ENCODE peak calls at places on chromosomes 6 and 20, in ten cellular contexts. Q is stimulated activated CD8-positive, alpha-beta memory T cell treated with anti-CD3 and anti-CD28 coated beads, Interleukin-12 subunit alpha, Interleukin-12 subunit beta, amount 100 ng/mL, for 4 hours; Y is DMS53; J is body of pancreas; U is kidney epithelial cell; G is BJ; D is NCI-H1048; E is sigmoid colon; R is NCI-H187; F is D341Med. K is an unnamed sample.

GRCh38 chr6:7542878-7543394 is 1.5 kb downstream of the DSP start:
- DNase-seq in Q (no peak), Y (peak), J (peak), U (no peak), G (peak), D (peak), E (peak), R (peak), F (peak), K (peak)

GRCh38 chr6:17962436-17963031 is 24.9 kb downstream of the KIF13A start:
- DNase-seq in Q (no peak), Y (peak), J (no peak), U (peak), G (peak), D (no peak), E (peak), R (no peak), F (peak), K (peak)

GRCh38 chr6:38169826-38170526 is 350.4 kb downstream of the ZFAND3 start:
- DNase-seq in Q (no peak), Y (peak), J (no peak), U (no peak), G (no peak), D (no peak), E (no peak), R (peak), F (no peak), K (no peak)

GRCh38 chr6:108168501-108168979 is 2.7 kb downstream of the NR2E1 start:
- DNase-seq in Q (no peak), Y (peak), J (no peak), U (no peak), G (no peak), D (no peak), E (no peak), R (no peak), F (no peak), K (peak)

GRCh38 chr6:117919775-117920492 is 12.9 kb downstream of the SLC35F1 start:
- DNase-seq in Q (no peak), Y (peak), J (peak), U (no peak), G (no peak), D (no peak), E (no peak), R (no peak), F (peak), K (no peak)

GRCh38 chr6:43584892-43585570 is 9.0 kb downstream of the POLH start:
- DNase-seq in Q (no peak), Y (no peak), J (no peak), U (no peak), G (no peak), D (no peak), E (no peak), R (no peak), F (no peak), K (no peak)

GRCh38 chr6:147077251-147077650 is 127.0 kb upstream of the STXBP5 start:
- DNase-seq in Q (no peak), Y (peak), J (peak), U (no peak), G (no peak), D (no peak), E (no peak), R (no peak), F (no peak), K (no peak)

GRCh38 chr6:96923400-96923799 is 1.1 kb upstream of the KLHL32 start:
- DNase-seq in Q (no peak), Y (no peak), J (no peak), U (no peak), G (no peak), D (no peak), E (no peak), R (no peak), F (no peak), K (no peak)

GRCh38 chr6:56864171-56864616 is 90.7 kb upstream of the BEND6 start:
- DNase-seq in Q (no peak), Y (peak), J (no peak), U (no peak), G (no peak), D (no peak), E (no peak), R (no peak), F (no peak), K (peak)

GRCh38 chr6:91573826-91574416 is 987.0 kb upstream of the MAP3K7 start:
- DNase-seq in Q (no peak), Y (no peak), J (no peak), U (no peak), G (no peak), D (no peak), E (no peak), R (no peak), F (no peak), K (no peak)

GRCh38 chr20:35776513-35777101 is 4.8 kb downstream of the PHF20 start:
- DNase-seq in Q (no peak), Y (peak), J (peak), U (no peak), G (no peak), D (no peak), E (peak), R (no peak), F (no peak), K (peak)

GRCh38 chr6:31831350-31832215 is 4.0 kb downstream of the HSPA1B start:
- DNase-seq in Q (no peak), Y (no peak), J (no peak), U (no peak), G (no peak), D (no peak), E (no peak), R (no peak), F (no peak), K (no peak)

GRCh38 chr6:140897349-140897748 is 1235.4 kb upstream of the GJE1 start:
- DNase-seq in Q (no peak), Y (no peak), J (no peak), U (no peak), G (no peak), D (no peak), E (no peak), R (no peak), F (no peak), K (no peak)

GRCh38 chr6:20708367-20709124 is 174.3 kb downstream of the CDKAL1 start:
- DNase-seq in Q (no peak), Y (peak), J (no peak), U (no peak), G (no peak), D (no peak), E (no peak), R (no peak), F (no peak), K (peak)

GRCh38 chr6:19268117-19268516 is 569.1 kb upstream of the ID4 start:
- DNase-seq in Q (no peak), Y (no peak), J (no peak), U (peak), G (no peak), D (no peak), E (no peak), R (no peak), F (no peak), K (no peak)

GRCh38 chr6:683742-684440 is 9.0 kb downstream of the EXOC2 start:
- DNase-seq in Q (no peak), Y (no peak), J (no peak), U (peak), G (no peak), D (no peak), E (no peak), R (peak), F (peak), K (peak)

GRCh38 chr6:52877168-52877567 is 32.3 kb downstream of the GSTA3 start:
- DNase-seq in Q (no peak), Y (peak), J (no peak), U (peak), G (peak), D (no peak), E (no peak), R (no peak), F (no peak), K (peak)

GRCh38 chr6:90083891-90084290 is 189.6 kb downstream of the GJA10 start:
- DNase-seq in Q (no peak), Y (no peak), J (no peak), U (no peak), G (no peak), D (no peak), E (no peak), R (no peak), F (no peak), K (no peak)

GRCh38 chr6:134844120-134844519 is 105.8 kb downstream of the ALDH8A1 start:
- DNase-seq in Q (no peak), Y (no peak), J (no peak), U (no peak), G (no peak), D (no peak), E (no peak), R (no peak), F (no peak), K (no peak)

GRCh38 chr20:57788936-57789613 is 79.3 kb upstream of the PMEPA1 start:
- DNase-seq in Q (no peak), Y (no peak), J (no peak), U (no peak), G (no peak), D (no peak), E (peak), R (no peak), F (no peak), K (no peak)

GRCh38 chr6:10425973-10426780 is 11.3 kb upstream of the TFAP2A start:
- DNase-seq in Q (no peak), Y (peak), J (no peak), U (no peak), G (no peak), D (no peak), E (no peak), R (no peak), F (peak), K (peak)

GRCh38 chr20:63597651-63598478 is 23.8 kb upstream of the HELZ2 start:
- DNase-seq in Q (no peak), Y (no peak), J (no peak), U (no peak), G (no peak), D (no peak), E (no peak), R (no peak), F (no peak), K (no peak)

GRCh38 chr20:59253779-59254319 is 46.6 kb upstream of the EDN3 start:
- DNase-seq in Q (no peak), Y (no peak), J (no peak), U (no peak), G (no peak), D (no peak), E (no peak), R (no peak), F (peak), K (no peak)

GRCh38 chr6:14728396-14729024 is 517.4 kb upstream of the JARID2 start:
- DNase-seq in Q (no peak), Y (no peak), J (no peak), U (no peak), G (no peak), D (no peak), E (peak), R (no peak), F (no peak), K (peak)

GRCh38 chr20:20568604-20569205 is 143.7 kb downstream of the RALGAPA2 start:
- DNase-seq in Q (no peak), Y (peak), J (peak), U (no peak), G (no peak), D (no peak), E (no peak), R (no peak), F (peak), K (peak)

GRCh38 chr20:49149281-49150045 is 38.7 kb downstream of the STAU1 start:
- DNase-seq in Q (no peak), Y (no peak), J (no peak), U (no peak), G (no peak), D (no peak), E (no peak), R (no peak), F (no peak), K (no peak)

GRCh38 chr6:126661646-126662045 is 321.7 kb downstream of the CENPW start:
- DNase-seq in Q (no peak), Y (no peak), J (no peak), U (peak), G (peak), D (no peak), E (no peak), R (no peak), F (no peak), K (peak)

GRCh38 chr6:1608976-1609661 is 596 bp upstream of the FOXC1 start:
- DNase-seq in Q (no peak), Y (peak), J (peak), U (no peak), G (no peak), D (no peak), E (peak), R (no peak), F (peak), K (no peak)

GRCh38 chr6:45212976-45213375 is 115.2 kb upstream of the RUNX2 start:
- DNase-seq in Q (no peak), Y (no peak), J (no peak), U (peak), G (no peak), D (no peak), E (no peak), R (no peak), F (no peak), K (no peak)

GRCh38 chr6:4790158-4790899 is 14.1 kb downstream of the CDYL start:
- DNase-seq in Q (no peak), Y (peak), J (no peak), U (no peak), G (no peak), D (no peak), E (no peak), R (no peak), F (no peak), K (peak)

GRCh38 chr6:89281779-89282246 is 33.3 kb downstream of the GABRR2 start:
- DNase-seq in Q (no peak), Y (peak), J (no peak), U (no peak), G (no peak), D (no peak), E (no peak), R (no peak), F (peak), K (peak)

GRCh38 chr6:37943436-37944058 is 124.0 kb downstream of the ZFAND3 start:
- DNase-seq in Q (no peak), Y (no peak), J (no peak), U (no peak), G (no peak), D (no peak), E (no peak), R (no peak), F (no peak), K (no peak)

GRCh38 chr6:76706566-76706965 is 634.1 kb upstream of the IMPG1 start:
- DNase-seq in Q (no peak), Y (no peak), J (no peak), U (no peak), G (no peak), D (no peak), E (no peak), R (no peak), F (no peak), K (no peak)